ENCODE peak calls at places on chromosomes 2 and 18, in five cellular contexts. X, P, G, I and T are unnamed samples.
A peak's percentile ranks its signal among the peaks of the same experiment; 100 is the strongest.

GRCh38 chr2:234885113-234885512 is 66.7 kb upstream of the SH3BP4 start:
- DNase-seq in X (no peak), P (no peak), G (no peak), I (no peak), T (no peak)

GRCh38 chr2:159902722-159903121 is 104.7 kb upstream of the CD302 start:
- DNase-seq in X (no peak), P (no peak), G (no peak), I (no peak), T (no peak)

GRCh38 chr2:237092506-237092905 is 6.8 kb downstream of the COPS8 start:
- DNase-seq in X (no peak), P (no peak), G (no peak), I (no peak), T (no peak)

GRCh38 chr2:181250691-181251090 is 206.5 kb upstream of the ITGA4 start:
- DNase-seq in X (no peak), P (no peak), G (no peak), I (no peak), T (peak; percentile 46)

GRCh38 chr2:112121682-112122254 is 16.4 kb upstream of the FBLN7 start:
- DNase-seq in X (no peak), P (no peak), G (no peak), I (peak; percentile 53), T (peak; percentile 86)

GRCh38 chr2:120429586-120430500 is 83.9 kb downstream of the INHBB start:
- DNase-seq in X (peak; percentile 9), P (no peak), G (peak; percentile 12), I (no peak), T (no peak)

GRCh38 chr2:127573298-127573697 is 37.8 kb downstream of the MYO7B start:
- DNase-seq in X (peak; percentile 1), P (no peak), G (no peak), I (no peak), T (no peak)

GRCh38 chr2:166418853-166419615 is 43.3 kb upstream of the SCN9A start:
- DNase-seq in X (no peak), P (no peak), G (no peak), I (no peak), T (no peak)

GRCh38 chr2:222424281-222424728 is at the start of gene SGPP2:
- DNase-seq in X (peak; percentile 50), P (peak; percentile 24), G (peak; percentile 41), I (peak; percentile 50), T (no peak)

GRCh38 chr2:105241443-105241842 is at the start of gene GPR45:
- DNase-seq in X (no peak), P (no peak), G (no peak), I (no peak), T (no peak)

GRCh38 chr2:237630216-237631000 is 3.0 kb downstream of the LRRFIP1 start:
- DNase-seq in X (no peak), P (no peak), G (no peak), I (no peak), T (no peak)

GRCh38 chr2:163943403-163944356 is 207.9 kb upstream of the FIGN start:
- DNase-seq in X (peak; percentile 48), P (no peak), G (no peak), I (no peak), T (no peak)

GRCh38 chr2:174059178-174059874 is 94.2 kb upstream of the SP3 start:
- DNase-seq in X (no peak), P (no peak), G (no peak), I (no peak), T (peak; percentile 48)

GRCh38 chr2:152284398-152284797 is 50.6 kb upstream of the FMNL2 start:
- DNase-seq in X (no peak), P (no peak), G (no peak), I (no peak), T (no peak)

GRCh38 chr2:241810304-241811208 is 1.6 kb downstream of the NEU4 start:
- DNase-seq in X (peak; percentile 84), P (no peak), G (peak; percentile 31), I (no peak), T (no peak)

GRCh38 chr2:39546937-39547336 is 109.9 kb upstream of the MAP4K3 start:
- DNase-seq in X (no peak), P (no peak), G (no peak), I (no peak), T (no peak)

GRCh38 chr2:217162533-217162932 is 302.7 kb upstream of the TNP1 start:
- DNase-seq in X (peak; percentile 60), P (no peak), G (no peak), I (no peak), T (peak; percentile 15)

GRCh38 chr2:71777946-71778345 is 324.6 kb downstream of the DYSF start:
- DNase-seq in X (no peak), P (no peak), G (no peak), I (no peak), T (no peak)

GRCh38 chr2:134245340-134245984 is 8.4 kb upstream of the MGAT5 start:
- DNase-seq in X (peak; percentile 87), P (peak; percentile 41), G (peak; percentile 76), I (peak; percentile 81), T (peak; percentile 90)

GRCh38 chr2:29527947-29528346 is 393.4 kb downstream of the ALK start:
- DNase-seq in X (no peak), P (no peak), G (no peak), I (no peak), T (no peak)

GRCh38 chr2:152716805-152717241 is 438 bp downstream of the PRPF40A start:
- DNase-seq in X (peak; percentile 17), P (no peak), G (no peak), I (no peak), T (peak; percentile 67)

GRCh38 chr2:195119231-195119630 is 537.8 kb upstream of the SLC39A10 start:
- DNase-seq in X (no peak), P (no peak), G (no peak), I (no peak), T (no peak)

GRCh38 chr2:134790487-134790886 is 47.9 kb upstream of the ACMSD start:
- DNase-seq in X (no peak), P (no peak), G (no peak), I (no peak), T (no peak)

GRCh38 chr2:231670892-231671616 is 37.3 kb upstream of the PTMA start:
- DNase-seq in X (no peak), P (no peak), G (no peak), I (peak; percentile 32), T (no peak)

GRCh38 chr2:219492575-219492974 is 6.1 kb upstream of the GMPPA start:
- DNase-seq in X (no peak), P (no peak), G (no peak), I (no peak), T (no peak)

GRCh38 chr2:146678516-146678915 is 1166.3 kb upstream of the ACVR2A start:
- DNase-seq in X (no peak), P (no peak), G (no peak), I (no peak), T (no peak)

GRCh38 chr2:11166476-11166875 is 11.2 kb downstream of the SLC66A3 start:
- DNase-seq in X (no peak), P (no peak), G (no peak), I (no peak), T (no peak)

GRCh38 chr2:176446718-176447414 is 177.6 kb downstream of the MTX2 start:
- DNase-seq in X (no peak), P (no peak), G (no peak), I (no peak), T (no peak)

GRCh38 chr18:75172299-75173124 is 36.4 kb downstream of the PTGR3 start:
- DNase-seq in X (no peak), P (no peak), G (no peak), I (no peak), T (no peak)

GRCh38 chr2:178553047-178553446 is 72.8 kb downstream of the PLEKHA3 start:
- DNase-seq in X (no peak), P (no peak), G (no peak), I (no peak), T (peak; percentile 64)

GRCh38 chr2:186919272-186919671 is 70.3 kb upstream of the ZSWIM2 start:
- DNase-seq in X (no peak), P (no peak), G (no peak), I (no peak), T (peak; percentile 80)

GRCh38 chr18:7177131-7177744 is 53.7 kb upstream of the LRRC30 start:
- DNase-seq in X (peak; percentile 37), P (peak; percentile 32), G (no peak), I (peak; percentile 77), T (peak; percentile 92)

GRCh38 chr2:133886735-133887675 is 318.7 kb upstream of the NCKAP5 start:
- DNase-seq in X (peak; percentile 81), P (peak; percentile 50), G (no peak), I (peak; percentile 87), T (peak; percentile 95)

GRCh38 chr2:133054297-133054696 is 384.3 kb upstream of the LYPD1 start:
- DNase-seq in X (no peak), P (no peak), G (no peak), I (no peak), T (peak; percentile 28)

GRCh38 chr2:101388232-101388631 is 929 bp upstream of the CREG2 start:
- DNase-seq in X (peak; percentile 22), P (no peak), G (no peak), I (peak; percentile 56), T (peak; percentile 50)

GRCh38 chr2:77179297-77179696 is 342.9 kb downstream of the LRRTM4 start:
- DNase-seq in X (no peak), P (no peak), G (no peak), I (no peak), T (no peak)

GRCh38 chr2:219254590-219255219 is 987 bp upstream of the TUBA4A start:
- DNase-seq in X (no peak), P (no peak), G (no peak), I (no peak), T (no peak)

GRCh38 chr18:55513199-55513598 is 74.8 kb downstream of the TCF4 start:
- DNase-seq in X (no peak), P (no peak), G (no peak), I (no peak), T (no peak)

GRCh38 chr2:100409461-100409860 is 8.0 kb downstream of the CHST10 start:
- DNase-seq in X (no peak), P (no peak), G (no peak), I (no peak), T (no peak)